ENCODE peak calls at places on chromosomes 2 and 18, in nine cellular contexts. C, S, Y, N, X, F, R, D and A are unnamed samples.

GRCh38 chr2:63436488-63436887 is 151.8 kb downstream of the WDPCP start:
- DNase-seq in C (no peak), S (no peak), Y (no peak), N (no peak), X (peak; percentile 37), F (no peak), R (no peak), D (no peak), A (no peak)

GRCh38 chr2:196241175-196241574 is 69.8 kb upstream of the STK17B start:
- DNase-seq in C (no peak), S (no peak), Y (no peak), N (no peak), X (no peak), F (no peak), R (peak; percentile 82), D (no peak), A (no peak)

GRCh38 chr2:164794432-164795231 is 47.0 kb downstream of the COBLL1 start:
- DNase-seq in C (no peak), S (no peak), Y (no peak), N (no peak), X (no peak), F (no peak), R (no peak), D (no peak), A (no peak)

GRCh38 chr2:96859338-96859649 is 1.5 kb upstream of the ANKRD39 start:
- DNase-seq in C (peak; percentile 84), S (peak; percentile 87), Y (peak; percentile 89), N (peak; percentile 69), X (no peak), F (peak; percentile 93), R (peak; percentile 81), D (no peak), A (no peak)

GRCh38 chr2:106095478-106096392 is 98.4 kb downstream of the UXS1 start:
- DNase-seq in C (peak; percentile 33), S (peak; percentile 43), Y (no peak), N (no peak), X (no peak), F (peak; percentile 74), R (peak; percentile 94), D (no peak), A (no peak)

GRCh38 chr2:1227289-1227900 is 185.9 kb upstream of the TPO start:
- DNase-seq in C (peak; percentile 68), S (peak; percentile 69), Y (peak; percentile 78), N (no peak), X (no peak), F (no peak), R (peak; percentile 75), D (no peak), A (no peak)

GRCh38 chr2:25279091-25279651 is 62.6 kb downstream of the DNMT3A start:
- DNase-seq in C (peak; percentile 50), S (peak; percentile 81), Y (peak; percentile 83), N (peak; percentile 69), X (no peak), F (peak; percentile 86), R (peak; percentile 91), D (peak; percentile 87), A (peak; percentile 45)

GRCh38 chr2:232540441-232541041 is 1.0 kb downstream of the CHRNG start:
- DNase-seq in C (no peak), S (no peak), Y (peak; percentile 69), N (no peak), X (no peak), F (peak; percentile 36), R (peak; percentile 65), D (no peak), A (no peak)

GRCh38 chr2:206353685-206354084 is 79.2 kb downstream of the ZDBF2 start:
- DNase-seq in C (no peak), S (no peak), Y (no peak), N (no peak), X (no peak), F (no peak), R (no peak), D (no peak), A (no peak)

GRCh38 chr2:120734930-120735611 is 597 bp upstream of the GLI2 start:
- DNase-seq in C (no peak), S (no peak), Y (no peak), N (no peak), X (peak; percentile 32), F (no peak), R (peak; percentile 59), D (no peak), A (no peak)

GRCh38 chr18:8073167-8073566 is 506.1 kb downstream of the PTPRM start:
- DNase-seq in C (no peak), S (no peak), Y (no peak), N (no peak), X (no peak), F (no peak), R (no peak), D (no peak), A (no peak)

GRCh38 chr2:50438293-50438692 is 593.6 kb downstream of the NRXN1 start:
- DNase-seq in C (no peak), S (no peak), Y (no peak), N (no peak), X (no peak), F (no peak), R (no peak), D (no peak), A (no peak)

DNA sequence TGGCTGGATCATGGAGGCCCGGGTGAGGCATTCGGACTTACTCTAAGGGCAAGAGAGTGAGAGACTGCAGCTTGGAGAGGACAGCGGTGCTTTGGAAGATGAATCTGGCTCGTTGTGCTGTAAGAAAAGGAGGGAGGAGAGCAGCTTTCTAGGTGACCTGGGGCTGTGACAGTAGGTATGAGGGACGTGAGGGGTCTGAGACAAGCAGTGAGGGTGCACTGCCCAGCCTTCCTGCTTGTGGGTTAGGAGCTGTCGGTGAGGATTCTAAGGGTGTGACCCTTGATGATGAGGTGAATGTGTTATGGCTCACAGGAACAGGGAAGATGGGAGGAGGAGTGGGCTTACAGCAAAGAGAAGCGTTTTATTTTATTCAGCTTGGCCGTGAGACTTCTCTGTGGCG is 27.1 kb upstream of the RHOB start:
- DNase-seq in C (no peak), S (no peak), Y (no peak), N (no peak), X (no peak), F (no peak), R (no peak), D (no peak), A (no peak)
- H3K27ac ChIP-seq in C (no peak overlapping the region), S (no peak overlapping the region), Y (no peak overlapping the region), N (no peak overlapping the region), X (no peak overlapping the region), F (no peak overlapping the region), R (peak overlapping the region; percentile 70), D (no peak overlapping the region), A (no peak overlapping the region)

DNA sequence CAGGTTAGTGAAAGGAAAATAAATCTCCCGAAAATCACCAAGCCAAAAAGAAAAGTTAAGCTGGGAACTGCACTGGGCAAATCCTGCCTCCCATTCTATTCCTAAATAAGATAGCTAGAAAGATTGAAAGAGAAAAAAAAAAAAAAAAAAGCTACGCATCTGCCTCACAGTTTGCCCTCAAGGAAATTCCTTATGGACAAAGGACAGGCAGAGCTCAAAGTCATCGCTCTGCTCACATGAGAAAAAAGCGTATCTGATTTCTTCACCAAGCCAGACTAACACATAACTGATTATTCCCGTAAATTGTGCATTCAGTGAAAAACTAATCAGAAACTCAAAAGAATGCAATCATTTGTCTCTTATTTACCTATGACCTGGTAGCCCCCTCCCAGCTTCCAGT is 50.0 kb downstream of the PUM2 start:
- DNase-seq in C (no peak), S (no peak), Y (no peak), N (no peak), X (no peak), F (no peak), R (no peak), D (no peak), A (no peak)
- H3K27ac ChIP-seq in C (no peak overlapping the region), S (no peak overlapping the region), Y (no peak overlapping the region), N (no peak overlapping the region), X (no peak overlapping the region), F (no peak overlapping the region), R (no peak overlapping the region), D (no peak overlapping the region), A (no peak overlapping the region)

DNA sequence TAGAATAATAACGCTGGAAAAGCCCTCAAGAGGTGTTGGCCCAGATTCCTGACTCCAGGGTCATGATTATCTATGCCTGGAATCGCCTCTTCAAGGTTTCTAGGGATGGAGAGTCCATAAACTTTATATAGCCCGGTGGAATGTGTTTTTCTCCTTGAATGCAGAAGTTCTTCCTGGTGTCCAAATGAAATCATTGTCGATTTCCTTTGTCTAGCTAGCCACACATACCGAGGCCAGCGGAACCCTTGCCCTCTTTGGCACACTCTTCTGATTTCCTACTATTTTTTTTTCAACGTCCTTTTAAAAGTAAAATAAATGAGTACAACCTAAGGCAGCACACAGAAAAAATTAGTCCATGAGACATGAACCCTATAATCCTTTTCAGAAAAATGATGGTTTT is 117.8 kb downstream of the PID1 start:
- DNase-seq in C (no peak), S (no peak), Y (no peak), N (no peak), X (no peak), F (no peak), R (no peak), D (no peak), A (no peak)
- H3K27ac ChIP-seq in C (no peak overlapping the region), S (no peak overlapping the region), Y (no peak overlapping the region), N (no peak overlapping the region), X (no peak overlapping the region), F (no peak overlapping the region), R (no peak overlapping the region), D (no peak overlapping the region), A (no peak overlapping the region)

GRCh38 chr2:133090358-133090757 is 420.4 kb upstream of the LYPD1 start:
- DNase-seq in C (no peak), S (no peak), Y (no peak), N (no peak), X (no peak), F (no peak), R (no peak), D (no peak), A (no peak)
- H3K27ac ChIP-seq in C (no peak overlapping the region), S (no peak overlapping the region), Y (no peak overlapping the region), N (no peak overlapping the region), X (no peak overlapping the region), F (no peak overlapping the region), R (no peak overlapping the region), D (no peak overlapping the region), A (no peak overlapping the region)

DNA sequence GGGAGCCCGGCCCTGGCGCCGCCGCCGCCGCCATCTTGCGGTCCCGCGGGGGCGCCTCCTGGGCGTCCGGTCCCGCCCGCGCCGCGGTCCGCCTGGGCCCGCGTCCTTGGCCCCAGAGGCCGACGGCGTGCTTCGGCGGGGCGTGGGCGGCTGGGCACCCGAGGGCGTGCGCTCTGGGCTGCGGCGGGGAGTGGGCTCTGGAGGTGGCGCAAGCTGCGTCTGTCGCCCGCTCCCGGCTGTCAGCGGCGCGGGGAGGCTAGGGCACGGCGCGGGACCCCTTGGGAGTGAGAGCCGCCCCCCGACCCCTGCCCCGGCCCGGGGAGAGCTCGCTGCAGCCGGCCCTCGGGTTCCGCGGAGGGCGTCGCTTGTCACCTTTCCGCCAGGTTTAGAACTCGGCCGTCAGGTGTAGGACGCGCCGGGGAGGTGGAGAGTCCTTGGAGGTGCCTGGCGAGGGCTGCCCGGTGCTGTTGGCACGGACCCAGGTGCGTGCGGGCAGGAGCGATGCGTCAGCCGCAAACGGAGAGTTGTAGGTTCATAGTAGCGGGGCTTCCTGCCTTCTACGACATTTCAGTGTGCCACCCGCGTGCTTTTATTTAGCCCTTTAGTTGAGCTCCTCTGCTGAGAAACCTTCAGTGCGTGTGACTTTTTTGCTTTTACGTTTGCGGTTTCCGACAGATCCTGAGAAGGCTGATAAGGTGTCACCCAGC is 921 bp downstream of the VAPA start:
- DNase-seq in C (peak; percentile 67), S (peak; percentile 77), Y (peak; percentile 92), N (peak; percentile 79), X (peak; percentile 84), F (peak; percentile 84), R (peak; percentile 95), D (peak; percentile 74), A (peak; percentile 49)
- H3K27ac ChIP-seq in C (peak overlapping the region; percentile 95), S (peak overlapping the region; percentile 99), Y (peak overlapping the region; percentile 97), N (peak overlapping the region; percentile 99), X (peak overlapping the region; percentile 95), F (peak overlapping the region; percentile 93), R (peak overlapping the region; percentile 100), D (peak overlapping the region; percentile 97), A (peak overlapping the region; percentile 84)